ENCODE peak calls at places on chromosomes 3 and 15, in five cellular contexts. One of them, this sample, is unnamed.

GRCh38 chr3:150754896-150755295 is 8.1 kb downstream of the SIAH2 start:
- DNase-seq in foreskin fibroblast: no peak
- DNase-seq in stimulated activated CD4-positive, alpha-beta T cell treated with anti-CD3 and anti-CD28 coated beads, Interleukin-2, amount 100 ng/mL, for 24 hours: no peak
- DNase-seq in fibroblast of mammary gland: no peak
- DNase-seq in GM12891: no peak
- DNase-seq in this sample: no peak

GRCh38 chr15:72365844-72366243 is 10.0 kb downstream of the HEXA start:
- DNase-seq in foreskin fibroblast: no peak
- DNase-seq in stimulated activated CD4-positive, alpha-beta T cell treated with anti-CD3 and anti-CD28 coated beads, Interleukin-2, amount 100 ng/mL, for 24 hours: no peak
- DNase-seq in fibroblast of mammary gland: no peak
- DNase-seq in GM12891: peak; percentile 32
- DNase-seq in this sample: no peak

GRCh38 chr3:146170591-146170990 is 9.6 kb upstream of the PLOD2 start:
- DNase-seq in stimulated activated CD4-positive, alpha-beta T cell treated with anti-CD3 and anti-CD28 coated beads, Interleukin-2, amount 100 ng/mL, for 24 hours: no peak
- DNase-seq in foreskin fibroblast: no peak
- DNase-seq in GM12891: no peak
- DNase-seq in fibroblast of mammary gland: no peak
- DNase-seq in this sample: no peak

GRCh38 chr15:62035256-62035908 is 24.9 kb downstream of the VPS13C start:
- DNase-seq in GM12891: no peak
- DNase-seq in fibroblast of mammary gland: peak; percentile 76
- DNase-seq in stimulated activated CD4-positive, alpha-beta T cell treated with anti-CD3 and anti-CD28 coated beads, Interleukin-2, amount 100 ng/mL, for 24 hours: no peak
- DNase-seq in foreskin fibroblast: peak; percentile 38
- DNase-seq in this sample: no peak

GRCh38 chr3:84265768-84266167 is 693.0 kb upstream of the CADM2 start:
- DNase-seq in stimulated activated CD4-positive, alpha-beta T cell treated with anti-CD3 and anti-CD28 coated beads, Interleukin-2, amount 100 ng/mL, for 24 hours: no peak
- DNase-seq in foreskin fibroblast: no peak
- DNase-seq in fibroblast of mammary gland: no peak
- DNase-seq in GM12891: no peak
- DNase-seq in this sample: no peak

GRCh38 chr15:55823191-55823670 is 80.3 kb upstream of the PRTG start:
- DNase-seq in fibroblast of mammary gland: peak; percentile 94
- DNase-seq in stimulated activated CD4-positive, alpha-beta T cell treated with anti-CD3 and anti-CD28 coated beads, Interleukin-2, amount 100 ng/mL, for 24 hours: no peak
- DNase-seq in GM12891: no peak
- DNase-seq in foreskin fibroblast: peak; percentile 69
- DNase-seq in this sample: no peak

GRCh38 chr15:74252291-74253080 is 16.4 kb downstream of the CCDC33 start:
- DNase-seq in fibroblast of mammary gland: peak; percentile 63
- DNase-seq in foreskin fibroblast: no peak
- DNase-seq in stimulated activated CD4-positive, alpha-beta T cell treated with anti-CD3 and anti-CD28 coated beads, Interleukin-2, amount 100 ng/mL, for 24 hours: no peak
- DNase-seq in GM12891: no peak
- DNase-seq in this sample: no peak

GRCh38 chr15:29988689-29989088 is 94.1 kb upstream of the GOLGA8J start:
- DNase-seq in foreskin fibroblast: no peak
- DNase-seq in GM12891: no peak
- DNase-seq in stimulated activated CD4-positive, alpha-beta T cell treated with anti-CD3 and anti-CD28 coated beads, Interleukin-2, amount 100 ng/mL, for 24 hours: no peak
- DNase-seq in fibroblast of mammary gland: no peak
- DNase-seq in this sample: no peak

GRCh38 chr3:36496734-36497133 is 116.4 kb downstream of the STAC start:
- DNase-seq in GM12891: no peak
- DNase-seq in fibroblast of mammary gland: peak; percentile 80
- DNase-seq in stimulated activated CD4-positive, alpha-beta T cell treated with anti-CD3 and anti-CD28 coated beads, Interleukin-2, amount 100 ng/mL, for 24 hours: no peak
- DNase-seq in foreskin fibroblast: peak; percentile 36
- DNase-seq in this sample: no peak

GRCh38 chr3:141085331-141086047 is 34.3 kb downstream of the SPSB4 start:
- DNase-seq in stimulated activated CD4-positive, alpha-beta T cell treated with anti-CD3 and anti-CD28 coated beads, Interleukin-2, amount 100 ng/mL, for 24 hours: no peak
- DNase-seq in GM12891: no peak
- DNase-seq in fibroblast of mammary gland: no peak
- DNase-seq in foreskin fibroblast: no peak
- DNase-seq in this sample: no peak

GRCh38 chr3:141877911-141878310 is 1.5 kb downstream of the ATP1B3 start:
- DNase-seq in GM12891: no peak
- DNase-seq in stimulated activated CD4-positive, alpha-beta T cell treated with anti-CD3 and anti-CD28 coated beads, Interleukin-2, amount 100 ng/mL, for 24 hours: no peak
- DNase-seq in fibroblast of mammary gland: peak; percentile 57
- DNase-seq in foreskin fibroblast: no peak
- DNase-seq in this sample: no peak

GRCh38 chr3:165195628-165196576 is at the start of gene SLITRK3:
- DNase-seq in foreskin fibroblast: no peak
- DNase-seq in stimulated activated CD4-positive, alpha-beta T cell treated with anti-CD3 and anti-CD28 coated beads, Interleukin-2, amount 100 ng/mL, for 24 hours: no peak
- DNase-seq in GM12891: no peak
- DNase-seq in fibroblast of mammary gland: no peak
- DNase-seq in this sample: no peak

This sample was measured in activated T-cell treated with anti-CD3 and anti-CD28 coated beads for 48 hours.